ENCODE peak calls at places on chromosomes 11 and 22, in eight cellular contexts. One of them, this sample, is unnamed.
A peak's percentile ranks its signal among the peaks of the same experiment; 100 is the strongest.

GRCh38 chr11:93844568-93844967 is 5.8 kb downstream of the VSTM5 start:
- DNase-seq in stimulated activated naive CD4-positive, alpha-beta T cell treated with Interleukin-2 at 50 U/mL for 16 hours: no peak
- DNase-seq in stromal cell of bone marrow: no peak
- DNase-seq in amniotic epithelial cell: no peak
- DNase-seq in adrenal gland: no peak
- DNase-seq in NCI-H510A treated with DMSO at 0.1 percent for 48 hours: no peak
- DNase-seq in colonic mucosa: no peak
- DNase-seq in effector CD4-positive, alpha-beta T cell: no peak
- DNase-seq in this sample: no peak

GRCh38 chr11:5004429-5005274 is 10.0 kb downstream of the OR51L1 start:
- DNase-seq in stromal cell of bone marrow: peak; percentile 39
- DNase-seq in NCI-H510A treated with DMSO at 0.1 percent for 48 hours: peak; percentile 78
- DNase-seq in amniotic epithelial cell: peak; percentile 44
- DNase-seq in effector CD4-positive, alpha-beta T cell: no peak
- DNase-seq in colonic mucosa: peak; percentile 49
- DNase-seq in stimulated activated naive CD4-positive, alpha-beta T cell treated with Interleukin-2 at 50 U/mL for 16 hours: no peak
- DNase-seq in adrenal gland: peak; percentile 38
- DNase-seq in this sample: peak; percentile 68

GRCh38 chr11:80383655-80384054 is 942.8 kb upstream of the TENM4 start:
- DNase-seq in adrenal gland: no peak
- DNase-seq in colonic mucosa: peak; percentile 27
- DNase-seq in NCI-H510A treated with DMSO at 0.1 percent for 48 hours: no peak
- DNase-seq in amniotic epithelial cell: no peak
- DNase-seq in effector CD4-positive, alpha-beta T cell: no peak
- DNase-seq in stromal cell of bone marrow: no peak
- DNase-seq in stimulated activated naive CD4-positive, alpha-beta T cell treated with Interleukin-2 at 50 U/mL for 16 hours: no peak
- DNase-seq in this sample: no peak

GRCh38 chr22:48496226-48496845 is 1331.3 kb downstream of the BRD1 start:
- DNase-seq in effector CD4-positive, alpha-beta T cell: no peak
- DNase-seq in amniotic epithelial cell: no peak
- DNase-seq in stromal cell of bone marrow: no peak
- DNase-seq in NCI-H510A treated with DMSO at 0.1 percent for 48 hours: no peak
- DNase-seq in adrenal gland: no peak
- DNase-seq in stimulated activated naive CD4-positive, alpha-beta T cell treated with Interleukin-2 at 50 U/mL for 16 hours: no peak
- DNase-seq in colonic mucosa: no peak
- DNase-seq in this sample: no peak

GRCh38 chr22:19169947-19170318 is 8.6 kb downstream of the SLC25A1 start:
- DNase-seq in effector CD4-positive, alpha-beta T cell: no peak
- DNase-seq in colonic mucosa: no peak
- DNase-seq in NCI-H510A treated with DMSO at 0.1 percent for 48 hours: no peak
- DNase-seq in stimulated activated naive CD4-positive, alpha-beta T cell treated with Interleukin-2 at 50 U/mL for 16 hours: no peak
- DNase-seq in stromal cell of bone marrow: no peak
- DNase-seq in amniotic epithelial cell: no peak
- DNase-seq in adrenal gland: no peak
- DNase-seq in this sample: no peak

GRCh38 chr22:26364066-26365015 is 64.7 kb upstream of the ASPHD2 start:
- DNase-seq in effector CD4-positive, alpha-beta T cell: peak; percentile 39
- DNase-seq in stromal cell of bone marrow: peak; percentile 71
- DNase-seq in stimulated activated naive CD4-positive, alpha-beta T cell treated with Interleukin-2 at 50 U/mL for 16 hours: peak; percentile 43
- DNase-seq in colonic mucosa: peak; percentile 46
- DNase-seq in amniotic epithelial cell: peak; percentile 84
- DNase-seq in adrenal gland: peak; percentile 58
- DNase-seq in NCI-H510A treated with DMSO at 0.1 percent for 48 hours: peak; percentile 80
- DNase-seq in this sample: peak; percentile 64

GRCh38 chr22:43159484-43160178 is 8.3 kb downstream of the TSPO start:
- DNase-seq in adrenal gland: no peak
- DNase-seq in effector CD4-positive, alpha-beta T cell: no peak
- DNase-seq in stimulated activated naive CD4-positive, alpha-beta T cell treated with Interleukin-2 at 50 U/mL for 16 hours: no peak
- DNase-seq in NCI-H510A treated with DMSO at 0.1 percent for 48 hours: no peak
- DNase-seq in stromal cell of bone marrow: no peak
- DNase-seq in colonic mucosa: peak; percentile 96
- DNase-seq in amniotic epithelial cell: no peak
- DNase-seq in this sample: peak; percentile 13

GRCh38 chr22:25563757-25564319 is 637 bp upstream of the GRK3 start:
- DNase-seq in stimulated activated naive CD4-positive, alpha-beta T cell treated with Interleukin-2 at 50 U/mL for 16 hours: no peak
- DNase-seq in adrenal gland: peak; percentile 30
- DNase-seq in stromal cell of bone marrow: no peak
- DNase-seq in amniotic epithelial cell: no peak
- DNase-seq in colonic mucosa: peak; percentile 28
- DNase-seq in effector CD4-positive, alpha-beta T cell: no peak
- DNase-seq in NCI-H510A treated with DMSO at 0.1 percent for 48 hours: no peak
- DNase-seq in this sample: no peak

GRCh38 chr11:65316979-65317786 is 2.5 kb downstream of the CDC42EP2 start:
- DNase-seq in adrenal gland: peak; percentile 51
- DNase-seq in effector CD4-positive, alpha-beta T cell: no peak
- DNase-seq in stimulated activated naive CD4-positive, alpha-beta T cell treated with Interleukin-2 at 50 U/mL for 16 hours: no peak
- DNase-seq in amniotic epithelial cell: peak; percentile 65
- DNase-seq in colonic mucosa: peak; percentile 92
- DNase-seq in stromal cell of bone marrow: no peak
- DNase-seq in NCI-H510A treated with DMSO at 0.1 percent for 48 hours: peak; percentile 24
- DNase-seq in this sample: peak; percentile 76

GRCh38 chr11:86089659-86090058 is 20.8 kb upstream of the PICALM start:
- DNase-seq in stimulated activated naive CD4-positive, alpha-beta T cell treated with Interleukin-2 at 50 U/mL for 16 hours: no peak
- DNase-seq in effector CD4-positive, alpha-beta T cell: no peak
- DNase-seq in colonic mucosa: no peak
- DNase-seq in adrenal gland: no peak
- DNase-seq in amniotic epithelial cell: peak; percentile 81
- DNase-seq in NCI-H510A treated with DMSO at 0.1 percent for 48 hours: no peak
- DNase-seq in stromal cell of bone marrow: no peak
- DNase-seq in this sample: no peak

GRCh38 chr11:99911116-99911515 is 776.0 kb upstream of the ARHGAP42 start:
- DNase-seq in stromal cell of bone marrow: no peak
- DNase-seq in stimulated activated naive CD4-positive, alpha-beta T cell treated with Interleukin-2 at 50 U/mL for 16 hours: no peak
- DNase-seq in adrenal gland: no peak
- DNase-seq in effector CD4-positive, alpha-beta T cell: no peak
- DNase-seq in amniotic epithelial cell: no peak
- DNase-seq in NCI-H510A treated with DMSO at 0.1 percent for 48 hours: no peak
- DNase-seq in colonic mucosa: no peak
- DNase-seq in this sample: no peak

GRCh38 chr11:6248248-6248647 is 9.4 kb downstream of the CNGA4 start:
- DNase-seq in NCI-H510A treated with DMSO at 0.1 percent for 48 hours: no peak
- DNase-seq in stimulated activated naive CD4-positive, alpha-beta T cell treated with Interleukin-2 at 50 U/mL for 16 hours: no peak
- DNase-seq in effector CD4-positive, alpha-beta T cell: no peak
- DNase-seq in adrenal gland: no peak
- DNase-seq in amniotic epithelial cell: peak; percentile 92
- DNase-seq in stromal cell of bone marrow: peak; percentile 38
- DNase-seq in colonic mucosa: no peak
- DNase-seq in this sample: no peak

GRCh38 chr11:120520091-120520822 is 8.7 kb downstream of the GRIK4 start:
- DNase-seq in stimulated activated naive CD4-positive, alpha-beta T cell treated with Interleukin-2 at 50 U/mL for 16 hours: no peak
- DNase-seq in effector CD4-positive, alpha-beta T cell: no peak
- DNase-seq in stromal cell of bone marrow: no peak
- DNase-seq in colonic mucosa: no peak
- DNase-seq in NCI-H510A treated with DMSO at 0.1 percent for 48 hours: no peak
- DNase-seq in adrenal gland: no peak
- DNase-seq in amniotic epithelial cell: no peak
- DNase-seq in this sample: no peak

GRCh38 chr22:38088723-38089473 is 4.9 kb upstream of the SLC16A8 start:
- DNase-seq in effector CD4-positive, alpha-beta T cell: no peak
- DNase-seq in colonic mucosa: no peak
- DNase-seq in amniotic epithelial cell: no peak
- DNase-seq in stromal cell of bone marrow: no peak
- DNase-seq in stimulated activated naive CD4-positive, alpha-beta T cell treated with Interleukin-2 at 50 U/mL for 16 hours: no peak
- DNase-seq in adrenal gland: no peak
- DNase-seq in NCI-H510A treated with DMSO at 0.1 percent for 48 hours: no peak
- DNase-seq in this sample: no peak

GRCh38 chr11:69321877-69322350 is 28.0 kb downstream of the MYEOV start:
- DNase-seq in stromal cell of bone marrow: peak; percentile 99
- DNase-seq in colonic mucosa: no peak
- DNase-seq in adrenal gland: no peak
- DNase-seq in stimulated activated naive CD4-positive, alpha-beta T cell treated with Interleukin-2 at 50 U/mL for 16 hours: no peak
- DNase-seq in amniotic epithelial cell: peak; percentile 59
- DNase-seq in NCI-H510A treated with DMSO at 0.1 percent for 48 hours: no peak
- DNase-seq in effector CD4-positive, alpha-beta T cell: no peak
- DNase-seq in this sample: no peak

GRCh38 chr22:20980938-20981722 is 967 bp upstream of the LZTR1 start:
- DNase-seq in NCI-H510A treated with DMSO at 0.1 percent for 48 hours: no peak
- DNase-seq in stimulated activated naive CD4-positive, alpha-beta T cell treated with Interleukin-2 at 50 U/mL for 16 hours: no peak
- DNase-seq in colonic mucosa: no peak
- DNase-seq in effector CD4-positive, alpha-beta T cell: no peak
- DNase-seq in amniotic epithelial cell: no peak
- DNase-seq in adrenal gland: no peak
- DNase-seq in stromal cell of bone marrow: no peak
- DNase-seq in this sample: no peak

GRCh38 chr11:1082728-1083620 is 8.3 kb downstream of the MUC2 start:
- DNase-seq in amniotic epithelial cell: no peak
- DNase-seq in adrenal gland: no peak
- DNase-seq in effector CD4-positive, alpha-beta T cell: no peak
- DNase-seq in NCI-H510A treated with DMSO at 0.1 percent for 48 hours: no peak
- DNase-seq in stimulated activated naive CD4-positive, alpha-beta T cell treated with Interleukin-2 at 50 U/mL for 16 hours: no peak
- DNase-seq in colonic mucosa: no peak
- DNase-seq in stromal cell of bone marrow: no peak
- DNase-seq in this sample: no peak

GRCh38 chr11:61602775-61603569 is 22.1 kb upstream of the SYT7 start:
- DNase-seq in amniotic epithelial cell: peak; percentile 93
- DNase-seq in stimulated activated naive CD4-positive, alpha-beta T cell treated with Interleukin-2 at 50 U/mL for 16 hours: no peak
- DNase-seq in adrenal gland: no peak
- DNase-seq in stromal cell of bone marrow: peak; percentile 91
- DNase-seq in colonic mucosa: peak; percentile 66
- DNase-seq in NCI-H510A treated with DMSO at 0.1 percent for 48 hours: no peak
- DNase-seq in effector CD4-positive, alpha-beta T cell: no peak
- DNase-seq in this sample: no peak

GRCh38 chr11:103601230-103601846 is 435.1 kb upstream of the DDI1 start:
- DNase-seq in stromal cell of bone marrow: peak; percentile 25
- DNase-seq in amniotic epithelial cell: peak; percentile 75
- DNase-seq in adrenal gland: peak; percentile 38
- DNase-seq in stimulated activated naive CD4-positive, alpha-beta T cell treated with Interleukin-2 at 50 U/mL for 16 hours: no peak
- DNase-seq in effector CD4-positive, alpha-beta T cell: no peak
- DNase-seq in colonic mucosa: peak; percentile 20
- DNase-seq in NCI-H510A treated with DMSO at 0.1 percent for 48 hours: peak; percentile 58
- DNase-seq in this sample: peak; percentile 2

GRCh38 chr11:120517390-120518315 is 6.1 kb downstream of the GRIK4 start:
- DNase-seq in stromal cell of bone marrow: no peak
- DNase-seq in adrenal gland: no peak
- DNase-seq in amniotic epithelial cell: no peak
- DNase-seq in NCI-H510A treated with DMSO at 0.1 percent for 48 hours: no peak
- DNase-seq in effector CD4-positive, alpha-beta T cell: no peak
- DNase-seq in colonic mucosa: no peak
- DNase-seq in stimulated activated naive CD4-positive, alpha-beta T cell treated with Interleukin-2 at 50 U/mL for 16 hours: no peak
- DNase-seq in this sample: no peak

GRCh38 chr22:49457146-49457545 is 370.5 kb downstream of the BRD1 start:
- DNase-seq in stromal cell of bone marrow: no peak
- DNase-seq in colonic mucosa: no peak
- DNase-seq in NCI-H510A treated with DMSO at 0.1 percent for 48 hours: no peak
- DNase-seq in amniotic epithelial cell: no peak
- DNase-seq in effector CD4-positive, alpha-beta T cell: no peak
- DNase-seq in adrenal gland: no peak
- DNase-seq in stimulated activated naive CD4-positive, alpha-beta T cell treated with Interleukin-2 at 50 U/mL for 16 hours: no peak
- DNase-seq in this sample: no peak

GRCh38 chr11:74004694-74005615 is 3.9 kb downstream of the UCP3 start:
- DNase-seq in stromal cell of bone marrow: no peak
- DNase-seq in NCI-H510A treated with DMSO at 0.1 percent for 48 hours: peak; percentile 24
- DNase-seq in colonic mucosa: no peak
- DNase-seq in stimulated activated naive CD4-positive, alpha-beta T cell treated with Interleukin-2 at 50 U/mL for 16 hours: peak; percentile 76
- DNase-seq in effector CD4-positive, alpha-beta T cell: peak; percentile 83
- DNase-seq in adrenal gland: no peak
- DNase-seq in amniotic epithelial cell: no peak
- DNase-seq in this sample: peak; percentile 34

GRCh38 chr11:8564526-8564925 is 29.5 kb downstream of the STK33 start:
- DNase-seq in adrenal gland: no peak
- DNase-seq in stromal cell of bone marrow: no peak
- DNase-seq in NCI-H510A treated with DMSO at 0.1 percent for 48 hours: no peak
- DNase-seq in stimulated activated naive CD4-positive, alpha-beta T cell treated with Interleukin-2 at 50 U/mL for 16 hours: no peak
- DNase-seq in amniotic epithelial cell: no peak
- DNase-seq in effector CD4-positive, alpha-beta T cell: no peak
- DNase-seq in colonic mucosa: no peak
- DNase-seq in this sample: no peak

GRCh38 chr11:121576531-121576930 is 123.8 kb upstream of the SORL1-AS1 start:
- DNase-seq in adrenal gland: peak; percentile 21
- DNase-seq in amniotic epithelial cell: no peak
- DNase-seq in effector CD4-positive, alpha-beta T cell: no peak
- DNase-seq in stromal cell of bone marrow: no peak
- DNase-seq in stimulated activated naive CD4-positive, alpha-beta T cell treated with Interleukin-2 at 50 U/mL for 16 hours: no peak
- DNase-seq in colonic mucosa: no peak
- DNase-seq in NCI-H510A treated with DMSO at 0.1 percent for 48 hours: no peak
- DNase-seq in this sample: no peak

GRCh38 chr11:57459112-57460016 is 964 bp upstream of the RTN4RL2 start:
- DNase-seq in effector CD4-positive, alpha-beta T cell: no peak
- DNase-seq in stromal cell of bone marrow: no peak
- DNase-seq in NCI-H510A treated with DMSO at 0.1 percent for 48 hours: no peak
- DNase-seq in colonic mucosa: no peak
- DNase-seq in adrenal gland: no peak
- DNase-seq in amniotic epithelial cell: no peak
- DNase-seq in stimulated activated naive CD4-positive, alpha-beta T cell treated with Interleukin-2 at 50 U/mL for 16 hours: peak; percentile 44
- DNase-seq in this sample: no peak

GRCh38 chr22:39456262-39457046 is at the start of gene MGAT3:
- DNase-seq in amniotic epithelial cell: no peak
- DNase-seq in effector CD4-positive, alpha-beta T cell: no peak
- DNase-seq in stromal cell of bone marrow: no peak
- DNase-seq in NCI-H510A treated with DMSO at 0.1 percent for 48 hours: no peak
- DNase-seq in colonic mucosa: no peak
- DNase-seq in stimulated activated naive CD4-positive, alpha-beta T cell treated with Interleukin-2 at 50 U/mL for 16 hours: no peak
- DNase-seq in adrenal gland: no peak
- DNase-seq in this sample: no peak

GRCh38 chr11:8103909-8104308 is 22.9 kb downstream of the TUB start:
- DNase-seq in stromal cell of bone marrow: no peak
- DNase-seq in colonic mucosa: peak; percentile 12
- DNase-seq in effector CD4-positive, alpha-beta T cell: no peak
- DNase-seq in amniotic epithelial cell: no peak
- DNase-seq in adrenal gland: no peak
- DNase-seq in NCI-H510A treated with DMSO at 0.1 percent for 48 hours: no peak
- DNase-seq in stimulated activated naive CD4-positive, alpha-beta T cell treated with Interleukin-2 at 50 U/mL for 16 hours: no peak
- DNase-seq in this sample: no peak

This sample was measured in NCI-H2029.